ENCODE peak calls at places on chromosomes 16 and 17, in four cellular contexts. One of them, this sample, is unnamed.

GRCh38 chr16:4677390-4677789 is 16.0 kb upstream of the NUDT16L1 start:
- DNase-seq in lower leg skin: no peak
- DNase-seq in tibial nerve: no peak
- DNase-seq in fibroblast of pulmonary artery: no peak
- DNase-seq in this sample: no peak

GRCh38 chr17:81741594-81742452 is 29.7 kb downstream of the SLC25A10 start:
- DNase-seq in lower leg skin: no peak
- DNase-seq in fibroblast of pulmonary artery: peak; percentile 11
- DNase-seq in tibial nerve: no peak
- DNase-seq in this sample: no peak

GRCh38 chr16:3822366-3823045 is 58.0 kb downstream of the CREBBP start:
- DNase-seq in lower leg skin: no peak
- DNase-seq in tibial nerve: no peak
- DNase-seq in fibroblast of pulmonary artery: peak; percentile 61
- DNase-seq in this sample: peak; percentile 34

GRCh38 chr16:57987441-57988177 is 12.9 kb downstream of the ZNF319 start:
- DNase-seq in lower leg skin: no peak
- DNase-seq in tibial nerve: no peak
- DNase-seq in fibroblast of pulmonary artery: no peak
- DNase-seq in this sample: no peak

GRCh38 chr17:51120357-51120738 is 320 bp downstream of the SPAG9 start:
- DNase-seq in lower leg skin: no peak
- DNase-seq in fibroblast of pulmonary artery: peak; percentile 33
- DNase-seq in tibial nerve: peak; percentile 25
- DNase-seq in this sample: peak; percentile 47

GRCh38 chr17:35793257-35793656 is 2.2 kb downstream of the MMP28 start:
- DNase-seq in lower leg skin: peak; percentile 68
- DNase-seq in fibroblast of pulmonary artery: no peak
- DNase-seq in tibial nerve: no peak
- DNase-seq in this sample: no peak

GRCh38 chr17:4304417-4305027 is 40.7 kb upstream of the ANKFY1 start:
- DNase-seq in fibroblast of pulmonary artery: peak; percentile 62
- DNase-seq in lower leg skin: no peak
- DNase-seq in tibial nerve: peak; percentile 81
- DNase-seq in this sample: peak; percentile 67

GRCh38 chr17:67068999-67069398 is 24.6 kb downstream of the CACNG1 start:
- DNase-seq in tibial nerve: no peak
- DNase-seq in fibroblast of pulmonary artery: no peak
- DNase-seq in lower leg skin: no peak
- DNase-seq in this sample: peak; percentile 12

GRCh38 chr16:67645397-67646121 is 615 bp downstream of the CARMIL2 start:
- DNase-seq in lower leg skin: peak; percentile 84
- DNase-seq in tibial nerve: no peak
- DNase-seq in fibroblast of pulmonary artery: no peak
- DNase-seq in this sample: no peak

GRCh38 chr17:77571562-77571981 is 386.9 kb upstream of the TNRC6C start:
- DNase-seq in tibial nerve: no peak
- DNase-seq in lower leg skin: no peak
- DNase-seq in fibroblast of pulmonary artery: peak; percentile 31
- DNase-seq in this sample: no peak

GRCh38 chr16:59997706-59998105 is 1263.6 kb upstream of the GOT2 start:
- DNase-seq in fibroblast of pulmonary artery: no peak
- DNase-seq in tibial nerve: no peak
- DNase-seq in lower leg skin: no peak
- DNase-seq in this sample: no peak

GRCh38 chr17:64777413-64778101 is 115.5 kb upstream of the SMURF2 start:
- DNase-seq in fibroblast of pulmonary artery: no peak
- DNase-seq in tibial nerve: no peak
- DNase-seq in lower leg skin: peak; percentile 81
- DNase-seq in this sample: no peak

GRCh38 chr16:4110065-4110464 is 6.2 kb downstream of the ADCY9 start:
- DNase-seq in fibroblast of pulmonary artery: no peak
- DNase-seq in tibial nerve: no peak
- DNase-seq in lower leg skin: no peak
- DNase-seq in this sample: no peak

GRCh38 chr16:81885976-81886586 is 107.0 kb downstream of the PLCG2 start:
- DNase-seq in fibroblast of pulmonary artery: peak; percentile 38
- DNase-seq in tibial nerve: no peak
- DNase-seq in lower leg skin: no peak
- DNase-seq in this sample: peak; percentile 61

GRCh38 chr16:2147981-2148671 is at the start of gene RAB26:
- DNase-seq in fibroblast of pulmonary artery: peak; percentile 48
- DNase-seq in tibial nerve: no peak
- DNase-seq in lower leg skin: peak; percentile 95
- DNase-seq in this sample: peak; percentile 47

GRCh38 chr17:8046306-8046928 is 7.6 kb downstream of the ALOX15B start:
- DNase-seq in fibroblast of pulmonary artery: no peak
- DNase-seq in tibial nerve: no peak
- DNase-seq in lower leg skin: peak; percentile 68
- DNase-seq in this sample: no peak

GRCh38 chr16:287298-287811 is 4.4 kb downstream of the PDIA2 start:
- DNase-seq in tibial nerve: no peak
- DNase-seq in lower leg skin: no peak
- DNase-seq in fibroblast of pulmonary artery: no peak
- DNase-seq in this sample: no peak

GRCh38 chr16:87690911-87691685 is 74.7 kb downstream of the KLHDC4 start:
- DNase-seq in lower leg skin: no peak
- DNase-seq in fibroblast of pulmonary artery: no peak
- DNase-seq in tibial nerve: no peak
- DNase-seq in this sample: no peak

GRCh38 chr17:32120086-32120485 is 22.2 kb upstream of the RHOT1 start:
- DNase-seq in fibroblast of pulmonary artery: no peak
- DNase-seq in tibial nerve: no peak
- DNase-seq in lower leg skin: peak; percentile 64
- DNase-seq in this sample: no peak

GRCh38 chr16:12027091-12027490 is 50.6 kb downstream of the SNX29 start:
- DNase-seq in lower leg skin: no peak
- DNase-seq in tibial nerve: no peak
- DNase-seq in fibroblast of pulmonary artery: no peak
- DNase-seq in this sample: no peak

GRCh38 chr16:1196494-1196893 is 28.6 kb downstream of the TPSG1 start:
- DNase-seq in fibroblast of pulmonary artery: no peak
- DNase-seq in lower leg skin: no peak
- DNase-seq in tibial nerve: no peak
- DNase-seq in this sample: no peak

GRCh38 chr17:55705847-55706246 is 16.8 kb downstream of the TMEM100 start:
- DNase-seq in fibroblast of pulmonary artery: no peak
- DNase-seq in tibial nerve: no peak
- DNase-seq in lower leg skin: no peak
- DNase-seq in this sample: no peak

GRCh38 chr17:31060814-31061550 is 33.8 kb upstream of the NF1 start:
- DNase-seq in lower leg skin: peak; percentile 34
- DNase-seq in fibroblast of pulmonary artery: no peak
- DNase-seq in tibial nerve: no peak
- DNase-seq in this sample: no peak
- TF ChIP-seq CTCF in lower leg skin: no peak
- TF ChIP-seq CTCF in fibroblast of pulmonary artery: no peak
- TF ChIP-seq CTCF in tibial nerve: no peak
- TF ChIP-seq CTCF in this sample: no peak

DNA sequence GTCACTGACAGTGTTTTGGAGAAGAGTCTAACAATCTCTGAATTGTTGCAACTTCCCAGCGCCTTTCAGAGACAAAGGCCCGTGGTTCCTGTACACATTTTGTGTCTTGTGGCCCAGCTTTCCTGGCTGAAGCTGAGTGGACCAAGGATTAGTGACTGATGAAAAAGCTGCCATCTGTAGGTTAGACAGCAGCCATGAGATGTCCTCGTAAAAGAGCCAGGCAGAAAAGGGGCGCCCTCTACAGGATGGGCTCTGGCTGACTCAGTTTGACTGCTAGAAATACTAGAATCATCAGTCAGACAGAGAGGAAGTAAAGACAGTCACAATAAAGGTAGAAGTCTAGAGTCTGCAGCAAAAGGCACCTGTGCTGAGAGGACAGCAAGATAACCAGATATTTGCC is 26.5 kb upstream of the NF1 start:
- DNase-seq in tibial nerve: peak; percentile 46
- DNase-seq in fibroblast of pulmonary artery: peak; percentile 44
- DNase-seq in lower leg skin: no peak
- DNase-seq in this sample: peak; percentile 62
- TF ChIP-seq CTCF in tibial nerve: no peak
- TF ChIP-seq CTCF in fibroblast of pulmonary artery: peak; percentile 50
- TF ChIP-seq CTCF in lower leg skin: no peak
- TF ChIP-seq CTCF in this sample: peak; percentile 71

DNA sequence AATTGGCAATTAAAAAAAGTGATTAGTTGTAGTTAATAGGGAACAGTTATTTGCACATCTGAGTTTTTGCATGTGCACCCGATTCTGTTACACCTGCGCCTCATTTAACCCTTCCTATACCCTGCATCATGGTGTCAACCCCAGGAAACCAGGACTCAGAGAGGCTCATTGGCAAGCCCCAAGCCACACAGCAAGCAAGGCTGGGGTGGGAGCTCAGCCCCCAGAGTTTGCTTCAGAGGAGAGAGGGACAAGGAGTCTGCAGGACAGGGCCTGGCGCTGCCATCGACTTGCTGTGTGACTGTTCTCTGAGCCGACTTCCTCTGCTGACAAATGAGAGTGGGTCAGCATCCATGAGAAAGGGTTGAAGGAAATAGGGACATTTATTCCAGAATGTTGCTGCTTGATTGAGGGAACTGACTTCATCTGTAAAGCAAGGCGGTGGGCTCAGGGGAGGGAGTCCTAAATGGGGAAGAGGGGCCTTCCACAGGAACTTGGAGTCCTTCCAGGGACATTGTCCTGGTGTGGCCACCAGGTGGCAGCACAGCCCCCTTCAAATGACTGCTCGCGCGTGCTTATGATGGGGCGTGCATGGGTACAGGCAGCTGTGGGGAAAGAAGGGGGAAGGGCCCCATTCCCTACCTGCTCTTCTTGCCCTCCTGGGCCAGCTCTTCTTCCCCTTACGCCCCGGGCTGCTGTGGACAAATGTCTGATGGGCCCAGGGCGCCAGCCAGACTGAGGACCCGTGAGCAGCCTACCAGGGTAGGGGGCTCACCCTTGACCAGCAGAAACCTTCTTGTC is 51.6 kb downstream of the NT5M start:
- DNase-seq in lower leg skin: peak; percentile 94
- DNase-seq in tibial nerve: peak; percentile 76
- DNase-seq in fibroblast of pulmonary artery: peak; percentile 76
- DNase-seq in this sample: peak; percentile 70
- TF ChIP-seq CTCF in lower leg skin: peak; percentile 35
- TF ChIP-seq CTCF in tibial nerve: peak; percentile 96
- TF ChIP-seq CTCF in fibroblast of pulmonary artery: peak; percentile 78
- TF ChIP-seq CTCF in this sample: peak; percentile 84

GRCh38 chr17:75878174-75878998 is at the start of gene TRIM47:
- DNase-seq in fibroblast of pulmonary artery: peak; percentile 77
- DNase-seq in tibial nerve: peak; percentile 43
- DNase-seq in lower leg skin: peak; percentile 94
- DNase-seq in this sample: peak; percentile 71
- TF ChIP-seq CTCF in fibroblast of pulmonary artery: peak; percentile 28
- TF ChIP-seq CTCF in tibial nerve: peak; percentile 14
- TF ChIP-seq CTCF in lower leg skin: no peak
- TF ChIP-seq CTCF in this sample: peak; percentile 53

DNA sequence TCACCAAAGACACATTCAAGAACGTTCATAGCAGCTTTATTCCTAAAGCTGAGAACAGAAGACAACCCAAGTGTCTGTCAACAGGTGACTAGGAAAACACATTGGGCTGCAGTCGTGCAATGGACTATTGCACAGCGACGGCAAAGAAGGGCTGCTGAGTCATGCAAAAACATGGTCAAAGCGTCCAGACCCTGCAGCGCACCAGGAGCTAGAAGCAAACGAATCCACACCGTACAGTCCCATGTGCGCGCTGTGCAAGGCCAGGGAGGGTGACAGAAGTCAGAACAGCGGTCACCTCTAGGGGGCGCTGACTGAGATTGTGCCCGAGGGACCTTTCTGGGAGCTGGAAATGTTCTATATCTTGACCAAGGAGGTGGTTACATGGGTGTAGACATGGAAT is 266.4 kb downstream of the MAF start:
- DNase-seq in fibroblast of pulmonary artery: no peak
- DNase-seq in tibial nerve: no peak
- DNase-seq in lower leg skin: peak; percentile 79
- DNase-seq in this sample: no peak
- TF ChIP-seq CTCF in fibroblast of pulmonary artery: no peak
- TF ChIP-seq CTCF in tibial nerve: no peak
- TF ChIP-seq CTCF in lower leg skin: no peak
- TF ChIP-seq CTCF in this sample: no peak

DNA sequence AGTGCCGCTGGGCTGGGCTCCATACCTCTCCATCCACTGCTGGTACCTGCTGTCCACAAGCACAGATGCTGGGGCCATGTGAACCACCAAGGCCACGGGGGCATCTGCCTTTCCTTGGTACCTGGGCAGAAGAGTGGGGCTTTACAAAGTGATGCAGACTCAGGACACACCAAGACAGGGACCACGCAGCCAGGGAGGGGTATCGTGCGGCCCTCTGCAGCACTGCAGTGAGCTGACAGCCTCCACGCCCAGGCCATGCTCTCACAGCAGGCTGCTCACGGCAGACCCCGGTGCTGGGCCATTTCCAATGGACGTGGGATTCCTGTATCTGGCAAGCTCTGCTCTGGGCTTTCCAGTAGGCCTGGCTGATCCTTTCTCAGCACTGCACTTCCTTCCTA is 14.4 kb downstream of the ELAC2 start:
- DNase-seq in tibial nerve: no peak
- DNase-seq in fibroblast of pulmonary artery: no peak
- DNase-seq in lower leg skin: no peak
- DNase-seq in this sample: no peak
- TF ChIP-seq CTCF in tibial nerve: peak; percentile 12
- TF ChIP-seq CTCF in fibroblast of pulmonary artery: no peak
- TF ChIP-seq CTCF in lower leg skin: no peak
- TF ChIP-seq CTCF in this sample: no peak

DNA sequence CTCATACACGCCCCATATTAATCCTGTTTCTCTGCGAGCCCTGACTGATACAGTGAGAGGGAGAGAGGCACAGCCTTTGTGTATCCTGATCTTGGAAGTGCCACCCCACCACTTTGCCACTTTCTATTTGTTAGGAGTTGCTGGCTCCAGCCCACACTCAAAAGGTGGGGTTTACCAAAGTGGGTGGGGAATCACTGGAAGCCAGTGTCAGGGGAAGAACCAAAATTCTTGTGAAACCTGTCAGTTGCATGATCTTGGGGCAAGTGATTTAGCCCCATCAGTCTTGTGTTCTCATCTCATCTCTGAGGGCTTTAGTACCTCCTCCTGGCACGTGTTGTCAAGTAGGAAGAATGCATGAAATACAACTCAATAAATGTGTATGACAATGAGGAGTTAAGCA is 119.5 kb downstream of the SOX9 start:
- DNase-seq in fibroblast of pulmonary artery: no peak
- DNase-seq in tibial nerve: no peak
- DNase-seq in lower leg skin: no peak
- DNase-seq in this sample: no peak
- TF ChIP-seq CTCF in fibroblast of pulmonary artery: no peak
- TF ChIP-seq CTCF in tibial nerve: no peak
- TF ChIP-seq CTCF in lower leg skin: no peak
- TF ChIP-seq CTCF in this sample: no peak

This sample was measured in choroid plexus epithelial cell.